ENCODE peak calls at places on chromosome 12, in eight cellular contexts. M, X, P, A, D, I, G and Y are unnamed samples.

GRCh38 chr12:69490920-69491643 is 20.9 kb downstream of the FRS2 start:
- DNase-seq in M (no peak), X (no peak), P (no peak), A (no peak), D (no peak), I (no peak), G (no peak), Y (no peak)

GRCh38 chr12:21940549-21940948 is 677 bp downstream of the ABCC9 start:
- DNase-seq in M (no peak), X (no peak), P (no peak), A (no peak), D (no peak), I (peak; percentile 0), G (no peak), Y (no peak)

GRCh38 chr12:33672879-33673577 is 233.4 kb upstream of the SYT10 start:
- DNase-seq in M (no peak), X (no peak), P (no peak), A (no peak), D (no peak), I (no peak), G (no peak), Y (no peak)

GRCh38 chr12:52243774-52244614 is 11.0 kb downstream of the KRT7 start:
- DNase-seq in M (peak; percentile 67), X (peak; percentile 95), P (peak; percentile 93), A (peak; percentile 78), D (peak; percentile 69), I (no peak), G (peak; percentile 56), Y (peak; percentile 79)

GRCh38 chr12:9647825-9648700 is 21.4 kb upstream of the CLEC2D start:
- DNase-seq in M (peak; percentile 85), X (peak; percentile 77), P (peak; percentile 85), A (peak; percentile 95), D (peak; percentile 89), I (peak; percentile 87), G (peak; percentile 68), Y (peak; percentile 78)

GRCh38 chr12:94644141-94644575 is 6.2 kb downstream of the TMCC3 start:
- DNase-seq in M (no peak), X (peak; percentile 13), P (no peak), A (no peak), D (no peak), I (no peak), G (no peak), Y (no peak)

GRCh38 chr12:110540048-110540447 is 37.9 kb downstream of the RAD9B start:
- DNase-seq in M (no peak), X (no peak), P (no peak), A (no peak), D (no peak), I (no peak), G (no peak), Y (no peak)

GRCh38 chr12:75704664-75705063 is 193.3 kb upstream of the KRR1 start:
- DNase-seq in M (no peak), X (no peak), P (no peak), A (no peak), D (no peak), I (no peak), G (no peak), Y (no peak)

GRCh38 chr12:68733661-68734071 is 12.3 kb upstream of the SLC35E3 start:
- DNase-seq in M (no peak), X (peak; percentile 58), P (no peak), A (no peak), D (no peak), I (no peak), G (no peak), Y (no peak)

GRCh38 chr12:79217306-79217705 is 352.7 kb downstream of the SYT1 start:
- DNase-seq in M (no peak), X (no peak), P (no peak), A (no peak), D (no peak), I (no peak), G (no peak), Y (no peak)

GRCh38 chr12:13195848-13196301 is 651 bp upstream of the EMP1 start:
- DNase-seq in M (peak; percentile 46), X (no peak), P (no peak), A (no peak), D (no peak), I (no peak), G (no peak), Y (peak; percentile 65)

GRCh38 chr12:123085730-123086487 is 65.0 kb downstream of the PITPNM2 start:
- DNase-seq in M (no peak), X (peak; percentile 90), P (no peak), A (no peak), D (no peak), I (no peak), G (no peak), Y (peak; percentile 50)